ENCODE peak calls at places on chromosome 20, in eight cellular contexts. F is HT1080, Y is RWPE1, U is GM04504, M is GM20000, V is fibroblast of lung, L is NCI-H1930, R is fibroblast of the aortic adventitia. G is an unnamed sample.
A peak's percentile ranks its signal among the peaks of the same experiment; 100 is the strongest.

GRCh38 chr20:61949714-61950630 is 115.7 kb downstream of the TAF4 start:
- DNase-seq in F (no peak), M (no peak), L (no peak), R (no peak), U (no peak), Y (no peak), V (no peak), G (no peak)

GRCh38 chr20:59300341-59301081 is at the start of gene EDN3:
- DNase-seq in Y (no peak), M (no peak), U (no peak), L (no peak), F (no peak), R (no peak), V (no peak), G (no peak)

GRCh38 chr20:37384683-37385174 is 38.8 kb downstream of the SRC start:
- DNase-seq in R (peak; percentile 41), Y (peak; percentile 75), V (peak; percentile 49), L (no peak), U (no peak), M (peak; percentile 92), F (peak; percentile 30), G (peak; percentile 74)

GRCh38 chr20:47489448-47489872 is 12.2 kb upstream of the NCOA3 start:
- DNase-seq in U (no peak), F (no peak), R (no peak), L (no peak), Y (no peak), V (no peak), M (no peak), G (peak; percentile 26)

GRCh38 chr20:1299522-1299921 is 29.4 kb downstream of the SDCBP2 start:
- DNase-seq in M (no peak), U (no peak), V (no peak), Y (peak; percentile 38), F (no peak), R (no peak), L (no peak), G (no peak)

GRCh38 chr20:48604426-48604825 is 223.4 kb downstream of the PREX1 start:
- DNase-seq in V (no peak), F (no peak), M (no peak), Y (no peak), R (no peak), U (no peak), L (no peak), G (no peak)

GRCh38 chr20:40489886-40490285 is 199.2 kb downstream of the MAFB start:
- DNase-seq in R (peak; percentile 30), V (no peak), Y (peak; percentile 90), U (peak; percentile 42), F (peak; percentile 71), L (no peak), M (no peak), G (no peak)

GRCh38 chr20:12847862-12848261 is 160.9 kb upstream of the SPTLC3 start:
- DNase-seq in Y (peak; percentile 2), L (no peak), R (peak; percentile 3), M (no peak), F (no peak), V (no peak), U (no peak), G (no peak)

GRCh38 chr20:888057-888456 is 28.1 kb downstream of the ANGPT4 start:
- DNase-seq in V (no peak), L (no peak), F (no peak), R (no peak), Y (no peak), M (no peak), U (no peak), G (no peak)

GRCh38 chr20:58558483-58559367 is 43.5 kb upstream of the APCDD1L start:
- DNase-seq in R (no peak), L (no peak), F (no peak), Y (no peak), M (no peak), U (no peak), V (no peak), G (no peak)

GRCh38 chr20:47139934-47140333 is 216.6 kb downstream of the ZMYND8 start:
- DNase-seq in V (no peak), F (no peak), M (no peak), U (no peak), L (no peak), Y (peak; percentile 70), R (no peak), G (no peak)

GRCh38 chr20:57093766-57094165 is 172.7 kb downstream of the BMP7 start:
- DNase-seq in L (no peak), Y (no peak), V (no peak), F (no peak), U (no peak), M (no peak), R (no peak), G (no peak)

GRCh38 chr20:44384423-44385027 is 29.0 kb downstream of the HNF4A start:
- DNase-seq in V (peak; percentile 59), M (peak; percentile 77), Y (peak; percentile 75), L (peak; percentile 80), F (peak; percentile 33), R (peak; percentile 66), U (peak; percentile 17), G (peak; percentile 81)

GRCh38 chr20:34037121-34037520 is 43.4 kb downstream of the RALY start:
- DNase-seq in U (no peak), F (no peak), L (no peak), R (no peak), Y (no peak), V (no peak), M (peak; percentile 26), G (peak; percentile 4)

GRCh38 chr20:58852559-58853271 is at the start of gene GNAS:
- DNase-seq in V (peak; percentile 66), L (peak; percentile 70), R (peak; percentile 64), M (peak; percentile 73), Y (peak; percentile 90), U (no peak), F (no peak), G (peak; percentile 33)

GRCh38 chr20:9743871-9744270 is 95.0 kb downstream of the PAK5 start:
- DNase-seq in U (no peak), F (no peak), R (no peak), L (no peak), V (no peak), M (no peak), Y (no peak), G (no peak)

GRCh38 chr20:62224113-62224855 is 4.2 kb upstream of the HRH3 start:
- DNase-seq in M (no peak), Y (no peak), V (no peak), F (no peak), R (no peak), L (no peak), U (no peak), G (no peak)

GRCh38 chr20:41339957-41340326 is 679 bp upstream of the LPIN3 start:
- DNase-seq in U (peak; percentile 35), Y (peak; percentile 95), L (peak; percentile 66), F (peak; percentile 61), R (peak; percentile 65), M (peak; percentile 86), V (peak; percentile 62), G (peak; percentile 84)

GRCh38 chr20:35561268-35561667 is 19.4 kb downstream of the ERGIC3 start:
- DNase-seq in U (peak; percentile 33), F (peak; percentile 81), V (peak; percentile 62), R (peak; percentile 27), M (no peak), Y (peak; percentile 58), L (peak; percentile 35), G (no peak)

G was measured in T-helper 9 cell.